ENCODE peak calls at places on chromosomes 3 and 15, in seven cellular contexts. K is spleen, J is tibial artery, D is foreskin fibroblast, W is PC-9, U is fibroblast of lung, I is kidney. Y is an unnamed sample.

GRCh38 chr3:187920871-187921270 is 175.6 kb upstream of the BCL6 start:
- DNase-seq in K (no peak), J (no peak), D (peak), W (no peak), U (peak), I (no peak), Y (peak)

GRCh38 chr3:195247863-195248189 is 23.1 kb downstream of the XXYLT1 start:
- DNase-seq in K (peak), J (no peak), D (no peak), W (no peak), U (no peak), I (no peak), Y (no peak)

GRCh38 chr3:171187706-171188290 is 161.3 kb upstream of the SLC2A2 start:
- DNase-seq in K (no peak), J (no peak), D (peak), W (no peak), U (peak), I (no peak), Y (peak)

GRCh38 chr15:90419738-90420487 is 31.9 kb downstream of the IQGAP1 start:
- DNase-seq in K (no peak), J (no peak), D (peak), W (peak), U (peak), I (no peak), Y (peak)

GRCh38 chr3:136659253-136659652 is 92.9 kb downstream of the STAG1 start:
- DNase-seq in K (no peak), J (no peak), D (peak), W (no peak), U (peak), I (no peak), Y (peak)

GRCh38 chr15:32774022-32774421 is 56.2 kb downstream of the GREM1 start:
- DNase-seq in K (no peak), J (no peak), D (peak), W (peak), U (peak), I (no peak), Y (peak)

GRCh38 chr15:41779662-41780157 is 5.4 kb downstream of the MAPKBP1 start:
- DNase-seq in K (no peak), J (no peak), D (no peak), W (no peak), U (no peak), I (no peak), Y (no peak)

GRCh38 chr3:69116897-69117296 is 5.5 kb downstream of the LMOD3 start:
- DNase-seq in K (no peak), J (no peak), D (no peak), W (peak), U (no peak), I (no peak), Y (no peak)

GRCh38 chr15:81653259-81653658 is 279.2 kb upstream of the TMC3 start:
- DNase-seq in K (no peak), J (no peak), D (no peak), W (no peak), U (no peak), I (no peak), Y (no peak)

GRCh38 chr3:46763178-46763577 is 45.5 kb upstream of the PRSS50 start:
- DNase-seq in K (no peak), J (no peak), D (no peak), W (no peak), U (no peak), I (no peak), Y (no peak)

GRCh38 chr15:63978511-63979226 is 67.6 kb downstream of the DAPK2 start:
- DNase-seq in K (peak), J (no peak), D (no peak), W (no peak), U (no peak), I (peak), Y (no peak)

GRCh38 chr3:69097407-69098086 is 12.8 kb downstream of the ARL6IP5 start:
- DNase-seq in K (no peak), J (no peak), D (no peak), W (no peak), U (no peak), I (no peak), Y (no peak)

GRCh38 chr3:152835311-152836102 is 576 bp downstream of the P2RY1 start:
- DNase-seq in K (peak), J (peak), D (peak), W (peak), U (peak), I (peak), Y (peak)

GRCh38 chr3:77931272-77932009 is 891.5 kb downstream of the ROBO2 start:
- DNase-seq in K (no peak), J (no peak), D (peak), W (no peak), U (peak), I (no peak), Y (peak)

DNA sequence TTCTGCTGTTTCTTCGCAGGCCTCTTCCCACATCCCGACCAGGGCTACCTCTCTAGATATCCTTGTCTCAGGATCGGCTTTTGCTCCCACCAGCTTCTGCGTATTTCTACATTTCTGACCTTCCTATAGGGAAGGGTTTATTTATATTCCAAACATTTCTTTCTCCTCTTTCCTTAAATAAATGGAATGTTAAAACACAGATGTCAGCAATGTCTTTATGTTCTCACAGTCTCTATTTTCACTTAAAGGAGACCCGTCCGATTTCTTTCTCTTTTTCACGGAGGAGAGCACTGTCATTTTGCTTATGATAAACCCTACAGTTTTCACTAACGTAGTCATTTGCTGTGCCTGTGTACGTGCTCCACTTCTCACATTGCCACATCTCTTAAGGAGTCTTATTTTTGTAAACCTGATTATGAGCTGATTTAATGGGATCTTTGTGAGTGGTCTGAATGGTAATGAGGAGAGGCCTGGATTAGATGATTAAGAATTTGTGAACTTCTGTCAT is 630 bp downstream of the KIF15 start:
- DNase-seq in K (no peak), J (no peak), D (peak), W (no peak), U (peak), I (no peak), Y (peak)
- H3K4me3 ChIP-seq in K (peak), J (peak), D (peak), W (peak), U (peak), I (peak), Y (peak)

DNA sequence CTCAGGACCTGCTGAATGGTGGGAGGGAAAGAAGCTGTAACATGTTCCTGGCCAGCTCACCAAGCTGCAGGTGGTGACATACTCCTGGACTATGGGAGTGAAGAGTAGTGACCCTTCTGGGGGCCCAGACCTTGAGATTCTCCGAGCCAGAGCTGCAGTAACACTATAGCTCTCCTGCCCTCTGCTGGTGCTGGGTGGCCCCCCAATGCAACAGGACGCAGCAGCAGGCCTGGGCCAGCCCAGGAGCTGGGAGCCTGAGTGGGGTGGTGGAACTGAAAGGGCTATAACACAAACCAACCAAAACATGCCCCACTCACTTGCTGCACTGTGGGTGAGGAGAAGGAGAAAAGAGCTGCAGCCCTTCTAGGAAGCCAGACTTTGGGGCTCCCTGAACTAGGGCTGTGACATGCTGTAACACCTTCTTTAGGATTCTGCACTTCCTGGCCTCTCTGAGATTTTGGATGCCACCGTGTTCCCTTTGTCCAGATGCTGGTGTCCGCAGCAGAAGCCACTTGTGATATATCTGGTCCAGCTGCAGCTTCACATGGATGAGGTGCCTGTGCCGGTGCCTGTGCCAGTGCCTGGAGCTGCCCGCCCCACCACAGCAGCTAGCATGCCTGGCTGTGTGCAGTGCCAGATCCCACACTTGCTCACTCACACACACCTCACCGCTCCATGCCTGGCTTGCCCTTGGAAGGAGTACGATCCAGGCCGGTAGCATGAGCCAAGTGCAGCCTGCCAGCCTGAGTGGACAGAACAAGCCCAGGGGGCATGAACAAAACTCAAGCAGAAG is 636.8 kb upstream of the KCNMB2 start:
- DNase-seq in K (no peak), J (no peak), D (no peak), W (no peak), U (no peak), I (no peak), Y (no peak)
- TF ChIP-seq CTCF in K (no peak), J (no peak), D (no peak), W (no peak), U (no peak), I (no peak), Y (no peak)

GRCh38 chr3:71061581-71061980 is 521.9 kb downstream of the FOXP1 start:
- DNase-seq in K (no peak), J (no peak), D (no peak), W (no peak), U (no peak), I (no peak), Y (no peak)

GRCh38 chr3:71062037-71062919 is 521.2 kb downstream of the FOXP1 start:
- DNase-seq in K (no peak), J (no peak), D (no peak), W (no peak), U (peak), I (no peak), Y (peak)

GRCh38 chr3:71064288-71064975 is 519.1 kb downstream of the FOXP1 start:
- DNase-seq in K (peak), J (peak), D (peak), W (peak), U (peak), I (peak), Y (peak)

GRCh38 chr3:71063768-71064287 is 519.7 kb downstream of the FOXP1 start:
- DNase-seq in K (peak), J (no peak), D (no peak), W (no peak), U (peak), I (no peak), Y (peak)

DNA sequence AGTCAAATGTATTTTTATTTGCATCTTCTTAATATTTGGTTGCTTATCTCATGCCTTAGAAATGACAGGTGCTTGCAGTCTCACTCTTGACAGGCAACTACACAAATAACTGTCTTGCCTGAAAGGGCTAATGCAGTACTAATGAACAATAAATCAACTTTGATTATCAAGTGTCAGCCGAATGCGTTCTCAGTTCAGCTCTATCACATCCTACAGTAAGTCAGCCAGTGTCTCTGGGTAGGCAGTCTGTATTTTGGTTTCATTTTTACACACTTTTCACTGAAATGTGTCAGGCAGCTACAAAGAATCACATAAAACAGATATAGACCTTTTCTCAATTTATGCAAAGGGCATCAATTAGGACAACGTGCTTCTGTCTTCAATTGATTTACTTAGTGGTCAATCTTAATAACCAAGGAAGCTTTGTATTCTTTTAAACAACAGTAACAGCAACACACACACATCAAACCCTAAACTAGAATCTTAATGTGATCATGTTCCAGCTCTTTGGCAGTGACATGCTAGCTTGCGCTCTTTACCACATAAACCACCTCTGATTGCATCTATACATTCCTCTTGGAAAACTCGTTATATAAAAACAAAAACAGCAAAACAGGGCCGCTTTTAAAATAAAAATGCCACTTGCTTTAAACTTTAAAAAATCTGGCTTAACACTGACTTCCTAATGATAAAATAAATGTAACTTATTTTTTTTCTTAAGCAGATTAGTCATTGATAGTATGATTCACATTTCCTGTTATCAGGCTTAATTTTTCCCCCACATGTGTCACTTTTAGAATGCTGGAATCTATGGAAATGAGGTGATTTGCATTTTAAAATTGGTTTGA is 520.4 kb downstream of the FOXP1 start:
- DNase-seq in K (no peak), J (no peak), D (no peak), W (no peak), U (peak), I (no peak), Y (peak)
- H3K4me3 ChIP-seq in K (peak), J (peak), D (peak), W (no peak), U (peak), I (peak), Y (peak)

GRCh38 chr3:49131040-49131439 is 1.8 kb downstream of the LAMB2 start:
- DNase-seq in K (no peak), J (no peak), D (no peak), W (no peak), U (no peak), I (no peak), Y (no peak)

GRCh38 chr3:49131576-49131975 is 1.3 kb downstream of the LAMB2 start:
- DNase-seq in K (no peak), J (no peak), D (no peak), W (no peak), U (no peak), I (no peak), Y (no peak)

GRCh38 chr3:49132073-49132436 is 795 bp downstream of the LAMB2 start:
- DNase-seq in K (no peak), J (no peak), D (no peak), W (no peak), U (no peak), I (no peak), Y (no peak)

GRCh38 chr3:49133226-49133951 is 539 bp upstream of the LAMB2 start:
- DNase-seq in K (no peak), J (peak), D (peak), W (peak), U (peak), I (peak), Y (peak)

DNA sequence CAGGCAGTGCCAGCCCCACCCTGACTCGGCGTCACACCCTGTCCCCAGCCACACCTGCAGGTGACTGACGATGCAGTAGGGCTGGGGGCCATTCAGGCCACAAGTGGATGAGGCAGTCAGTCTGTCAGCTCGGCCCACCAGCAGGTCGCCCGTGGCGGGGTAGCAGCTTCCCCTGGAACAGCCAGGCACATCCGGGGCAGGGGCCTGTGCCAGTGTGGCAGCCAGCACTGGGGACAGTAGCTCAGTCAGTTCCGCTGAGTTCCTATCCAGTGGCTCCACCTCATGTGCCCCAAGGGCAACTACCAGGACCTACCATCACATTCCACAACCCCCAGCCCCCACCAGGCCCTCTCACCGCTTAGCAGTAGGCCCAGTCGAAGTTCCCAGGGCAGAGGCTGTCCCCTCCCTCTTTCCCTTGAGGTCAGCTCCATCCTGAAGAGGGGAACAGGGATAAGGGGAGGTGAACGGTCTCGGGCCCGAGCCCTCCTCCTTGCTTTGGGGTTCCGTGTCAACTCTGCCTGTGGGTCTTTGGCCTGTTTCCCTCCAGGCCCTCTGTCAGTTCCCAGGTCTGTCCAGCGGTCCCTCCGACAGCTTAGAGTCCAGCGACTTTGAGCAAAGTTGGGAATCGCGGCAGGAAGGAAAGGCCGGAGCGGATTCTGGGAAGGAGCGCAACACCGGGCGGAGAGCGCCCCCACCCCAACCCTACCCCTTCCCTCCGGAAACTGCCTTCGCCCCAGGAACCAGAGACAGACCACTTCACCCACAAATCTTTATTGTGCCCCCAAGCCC is at the start of gene LAMB2:
- DNase-seq in K (peak), J (peak), D (peak), W (peak), U (peak), I (peak), Y (peak)
- TF ChIP-seq CTCF in K (no peak), J (no peak), D (no peak), W (no peak), U (no peak), I (peak), Y (peak)

DNA sequence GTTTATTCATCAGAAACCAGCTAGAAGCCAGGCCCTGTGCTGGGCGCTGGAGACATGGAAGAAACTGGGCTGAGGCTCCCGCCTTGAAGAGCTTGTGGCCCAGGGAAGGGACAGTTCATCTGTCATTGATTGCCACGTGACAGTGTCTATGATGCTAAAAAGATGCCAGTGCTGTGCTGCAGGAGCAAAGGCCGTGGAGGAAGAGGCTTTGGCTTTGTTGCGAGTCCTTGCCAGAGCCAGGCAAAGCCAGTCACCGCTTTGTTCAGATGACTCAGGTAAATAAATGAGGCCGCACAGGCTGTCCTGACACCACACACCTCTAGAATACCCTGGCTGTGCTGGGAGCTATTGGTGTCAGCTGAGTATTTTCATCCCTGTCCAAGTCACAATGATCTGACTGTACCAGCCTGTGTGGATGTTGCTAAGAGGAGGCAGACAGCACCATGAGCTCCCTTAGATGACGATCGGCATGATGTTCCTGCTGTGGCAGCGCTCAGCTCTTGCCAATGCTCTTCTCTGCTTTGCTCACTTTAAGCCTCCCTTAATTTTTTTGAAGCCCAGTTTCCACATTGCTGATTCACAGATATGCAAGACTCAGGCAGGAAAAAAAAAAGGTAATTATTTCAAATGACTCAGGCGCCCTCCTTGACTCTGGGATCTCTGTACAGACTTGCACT is 77.5 kb downstream of the CCNL1 start:
- DNase-seq in K (no peak), J (no peak), D (peak), W (peak), U (peak), I (no peak), Y (peak)
- H3K4me3 ChIP-seq in K (no peak), J (no peak), D (no peak), W (peak), U (no peak), I (no peak), Y (no peak)

DNA sequence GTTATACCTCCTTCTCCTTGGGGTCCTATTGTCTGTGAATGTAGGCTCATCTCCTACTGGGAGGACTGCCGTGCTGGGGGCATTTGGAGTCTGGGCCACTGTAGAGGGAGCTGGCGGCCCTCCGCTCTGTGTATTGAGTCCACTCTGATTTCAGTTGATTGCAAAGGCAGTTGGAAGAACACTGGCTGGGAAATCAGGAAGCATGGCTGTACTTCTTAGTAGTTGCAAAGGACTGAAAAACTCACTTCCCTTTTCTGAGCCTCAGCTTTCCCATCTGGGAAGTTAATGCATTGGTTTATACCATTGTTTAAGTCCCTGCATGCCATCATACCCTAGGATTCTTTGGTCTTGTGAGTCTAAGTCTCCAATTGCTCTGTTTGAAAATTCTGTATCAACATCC is 46.7 kb downstream of the TMED3 start:
- DNase-seq in K (no peak), J (no peak), D (no peak), W (no peak), U (no peak), I (no peak), Y (no peak)
- TF ChIP-seq CTCF in K (no peak), J (no peak), D (no peak), W (no peak), U (no peak), I (no peak), Y (no peak)